ENCODE peak calls at places on chromosomes 13 and 19, in four cellular contexts. M is psoas muscle, O is heart right ventricle, U is suprapubic skin. I is an unnamed sample.
A peak's percentile ranks its signal among the peaks of the same experiment; 100 is the strongest.

GRCh38 chr13:25733696-25734435 is 317.9 kb downstream of the SHISA2 start:
- DNase-seq in M (no peak), O (no peak), U (no peak), I (no peak)

GRCh38 chr13:106373989-106374572 is 161.4 kb downstream of the EFNB2 start:
- DNase-seq in M (no peak), O (no peak), U (no peak), I (no peak)

GRCh38 chr13:44710576-44710975 is 134.4 kb upstream of the TSC22D1 start:
- DNase-seq in M (no peak), O (no peak), U (no peak), I (no peak)

GRCh38 chr19:535017-535835 is 3.7 kb downstream of the CDC34 start:
- DNase-seq in M (peak; percentile 69), O (no peak), U (no peak), I (no peak)

GRCh38 chr19:48551437-48552302 is at the start of gene SULT2B1:
- DNase-seq in M (no peak), O (no peak), U (no peak), I (no peak)

GRCh38 chr19:38676023-38676877 is 28.8 kb downstream of the ACTN4 start:
- DNase-seq in M (peak; percentile 63), O (no peak), U (no peak), I (no peak)

GRCh38 chr19:2101417-2102335 is 5.0 kb downstream of the IZUMO4 start:
- DNase-seq in M (no peak), O (no peak), U (no peak), I (no peak)

GRCh38 chr19:15815306-15815705 is at the start of gene OR10H1:
- DNase-seq in M (no peak), O (no peak), U (no peak), I (no peak)

GRCh38 chr13:73107459-73107858 is 48.7 kb downstream of the KLF5 start:
- DNase-seq in M (no peak), O (no peak), U (no peak), I (no peak)

GRCh38 chr19:45276284-45276687 is 25.2 kb downstream of the MARK4 start:
- DNase-seq in M (no peak), O (no peak), U (no peak), I (no peak)

GRCh38 chr13:83281666-83282065 is 600.6 kb downstream of the SLITRK1 start:
- DNase-seq in M (no peak), O (no peak), U (no peak), I (no peak)

GRCh38 chr13:35144496-35144895 is 202.4 kb downstream of the NBEA start:
- DNase-seq in M (no peak), O (no peak), U (no peak), I (no peak)

GRCh38 chr19:17720487-17720839 is 1.2 kb downstream of the MAP1S start:
- DNase-seq in M (no peak), O (no peak), U (no peak), I (no peak)

GRCh38 chr19:29934257-29934656 is 7.8 kb upstream of the URI1 start:
- DNase-seq in M (no peak), O (no peak), U (no peak), I (no peak)

GRCh38 chr13:90564566-90564965 is 782.9 kb upstream of the MIR17HG start:
- DNase-seq in M (no peak), O (no peak), U (no peak), I (no peak)

GRCh38 chr19:18500376-18500775 is 21.5 kb downstream of the ELL start:
- DNase-seq in M (no peak), O (peak; percentile 48), U (no peak), I (no peak)

GRCh38 chr19:49210108-49210900 is 52.7 kb downstream of the TRPM4 start:
- DNase-seq in M (peak; percentile 70), O (no peak), U (no peak), I (peak; percentile 33)

GRCh38 chr19:10812902-10813404 is 23.1 kb downstream of the TMED1 start:
- DNase-seq in M (peak; percentile 73), O (no peak), U (no peak), I (no peak)

GRCh38 chr13:77036294-77036693 is 9.3 kb upstream of the FBXL3 start:
- DNase-seq in M (no peak), O (no peak), U (no peak), I (no peak)

GRCh38 chr19:23996549-23996948 is 81.9 kb downstream of the ZNF726 start:
- DNase-seq in M (no peak), O (no peak), U (no peak), I (no peak)

GRCh38 chr19:58058428-58058827 is 654 bp upstream of the ZNF135 start:
- DNase-seq in M (no peak), O (no peak), U (no peak), I (no peak)

GRCh38 chr13:88627071-88627470 is 955.9 kb downstream of the SLITRK5 start:
- DNase-seq in M (no peak), O (no peak), U (no peak), I (no peak)

GRCh38 chr19:32870981-32871451 is 1.4 kb upstream of the SLC7A9 start:
- DNase-seq in M (peak; percentile 36), O (no peak), U (no peak), I (no peak)

GRCh38 chr13:40539954-40540706 is 126.3 kb downstream of the FOXO1 start:
- DNase-seq in M (no peak), O (no peak), U (no peak), I (no peak)

GRCh38 chr19:16209266-16209665 is 11.6 kb downstream of the AP1M1 start:
- DNase-seq in M (no peak), O (no peak), U (no peak), I (no peak)

GRCh38 chr19:7426986-7427385 is 61.8 kb downstream of the PEX11G start:
- DNase-seq in M (no peak), O (no peak), U (no peak), I (no peak)

GRCh38 chr19:48351341-48351752 is 12.4 kb downstream of the TMEM143 start:
- DNase-seq in M (peak; percentile 84), O (peak; percentile 78), U (peak; percentile 79), I (peak; percentile 44)

GRCh38 chr19:2720777-2721569 is at the start of gene DIRAS1:
- DNase-seq in M (peak; percentile 16), O (peak; percentile 38), U (no peak), I (no peak)

GRCh38 chr19:51959791-51960190 is 26.8 kb downstream of the ZNF350 start:
- DNase-seq in M (no peak), O (no peak), U (no peak), I (no peak)

GRCh38 chr19:12494260-12494860 is 9.7 kb upstream of the ZNF709 start:
- DNase-seq in M (no peak), O (no peak), U (no peak), I (no peak)
- H3K27ac ChIP-seq in M (peak overlapping the region; percentile 79), O (no peak overlapping the region), U (peak overlapping the region; percentile 89), I (peak overlapping the region; percentile 94)

GRCh38 chr19:31139871-31140505 is 209.2 kb downstream of the TSHZ3 start:
- DNase-seq in M (no peak), O (no peak), U (no peak), I (no peak)
- H3K27ac ChIP-seq in M (no peak overlapping the region), O (no peak overlapping the region), U (no peak overlapping the region), I (no peak overlapping the region)

DNA sequence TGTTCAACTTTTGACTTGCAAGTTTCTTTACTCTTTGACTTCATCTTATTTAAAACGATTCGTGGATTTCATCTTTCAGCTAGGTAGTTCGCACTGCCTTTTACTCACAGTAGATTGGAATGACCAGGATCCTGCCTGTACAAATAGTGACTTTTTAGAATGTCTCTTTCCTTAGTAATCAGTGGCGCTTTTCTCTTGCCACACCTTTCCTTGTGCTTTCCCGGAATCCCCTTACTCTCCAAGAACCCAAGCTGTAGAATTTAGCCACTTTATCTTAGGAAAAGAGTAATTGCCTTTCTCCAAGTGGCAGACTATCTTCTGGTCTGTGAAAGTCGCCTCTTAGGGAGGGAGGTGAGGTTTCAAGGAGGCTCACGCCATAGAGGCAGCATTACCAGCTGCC is 123.4 kb downstream of the LMO7 start:
- DNase-seq in M (no peak), O (no peak), U (no peak), I (no peak)
- H3K27ac ChIP-seq in M (peak overlapping the region; percentile 89), O (no peak overlapping the region), U (no peak overlapping the region), I (no peak overlapping the region)

GRCh38 chr19:4581381-4582111 is 22.1 kb upstream of the SEMA6B start:
- DNase-seq in M (no peak), O (no peak), U (no peak), I (no peak)
- H3K27ac ChIP-seq in M (no peak overlapping the region), O (no peak overlapping the region), U (no peak overlapping the region), I (no peak overlapping the region)

DNA sequence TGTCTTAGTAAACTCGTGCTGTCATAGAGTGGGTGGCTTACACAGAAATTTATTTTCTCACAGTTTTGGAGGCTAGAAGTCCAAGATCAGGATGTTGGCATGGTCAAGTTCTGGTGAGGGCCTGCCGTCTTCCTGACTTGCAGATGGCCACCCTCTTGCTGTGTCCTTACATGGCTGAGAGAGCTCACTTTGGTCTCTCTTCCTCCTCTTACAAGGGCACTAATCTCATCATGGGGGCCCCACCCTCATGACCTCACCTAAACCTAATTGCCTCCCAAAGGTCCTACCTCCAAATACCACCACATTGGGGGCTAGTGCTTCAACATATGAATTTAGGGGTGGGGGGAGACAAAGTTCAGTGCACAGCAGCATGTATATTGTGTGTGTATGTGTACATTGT is 14.3 kb upstream of the GPR18 start:
- DNase-seq in M (no peak), O (no peak), U (no peak), I (no peak)
- H3K27ac ChIP-seq in M (no peak overlapping the region), O (peak overlapping the region; percentile 86), U (no peak overlapping the region), I (no peak overlapping the region)

GRCh38 chr19:41533691-41534090 is 42.3 kb upstream of the CEACAM21 start:
- DNase-seq in M (no peak), O (no peak), U (no peak), I (no peak)
- H3K27ac ChIP-seq in M (no peak overlapping the region), O (no peak overlapping the region), U (no peak overlapping the region), I (no peak overlapping the region)

I was measured in tibial nerve.